ENCODE peak calls at places on chromosomes 2 and 18, in five cellular contexts. E, V, H, Q and B are unnamed samples.

GRCh38 chr18:42025491-42025890 is 70.5 kb downstream of the PIK3C3 start:
- DNase-seq in H (no peak), E (no peak), V (no peak), Q (no peak), B (no peak)

GRCh38 chr2:120762341-120763061 is 26.8 kb downstream of the GLI2 start:
- DNase-seq in Q (no peak), E (no peak), H (no peak), V (no peak), B (no peak)

GRCh38 chr2:136005462-136006205 is 20.2 kb upstream of the DARS1 start:
- DNase-seq in V (no peak), E (no peak), Q (no peak), H (no peak), B (no peak)

GRCh38 chr2:147910990-147911473 is 66.2 kb downstream of the ACVR2A start:
- DNase-seq in Q (peak; percentile 64), H (peak; percentile 82), V (peak; percentile 36), E (peak; percentile 2), B (peak; percentile 82)

GRCh38 chr2:65026640-65027464 is 29.4 kb upstream of the CEP68 start:
- DNase-seq in E (no peak), Q (no peak), H (no peak), V (no peak), B (no peak)

GRCh38 chr2:2839393-2840096 is 508.5 kb upstream of the MYT1L start:
- DNase-seq in H (no peak), V (no peak), Q (no peak), E (no peak), B (no peak)

GRCh38 chr2:122186761-122187222 is 431.3 kb downstream of the TSN start:
- DNase-seq in Q (no peak), E (no peak), V (no peak), H (no peak), B (no peak)

GRCh38 chr2:26945991-26946750 is 24.3 kb upstream of the MAPRE3 start:
- DNase-seq in E (no peak), V (no peak), Q (no peak), H (no peak), B (no peak)

GRCh38 chr2:217166241-217166640 is 306.4 kb upstream of the TNP1 start:
- DNase-seq in H (peak; percentile 67), E (no peak), V (peak; percentile 16), Q (peak; percentile 1), B (peak; percentile 61)

GRCh38 chr2:107776333-107776732 is 50.4 kb upstream of the RGPD4 start:
- DNase-seq in Q (no peak), E (no peak), V (peak; percentile 17), H (no peak), B (no peak)

GRCh38 chr18:24553886-24554285 is 93.4 kb downstream of the HRH4 start:
- DNase-seq in V (no peak), E (no peak), H (no peak), Q (no peak), B (no peak)

GRCh38 chr18:13339653-13340052 is 121.1 kb downstream of the LDLRAD4 start:
- DNase-seq in H (no peak), Q (no peak), V (no peak), E (no peak), B (no peak)

GRCh38 chr2:115908731-115909130 is 1466.3 kb downstream of the DPP10 start:
- DNase-seq in Q (no peak), H (no peak), E (no peak), V (no peak), B (no peak)

GRCh38 chr2:231673348-231673770 is 35.0 kb upstream of the PTMA start:
- DNase-seq in V (no peak), H (peak; percentile 76), E (no peak), Q (no peak), B (peak; percentile 80)

GRCh38 chr2:221635949-221636348 is 63.8 kb upstream of the EPHA4 start:
- DNase-seq in H (peak; percentile 23), Q (no peak), E (no peak), V (peak; percentile 6), B (peak; percentile 56)

GRCh38 chr2:54166121-54166773 is 50.8 kb downstream of the ACYP2 start:
- DNase-seq in E (no peak), V (no peak), Q (no peak), H (no peak), B (no peak)

GRCh38 chr2:96538487-96539214 is 2.1 kb downstream of the ARID5A start:
- DNase-seq in E (peak; percentile 89), Q (peak; percentile 65), H (peak; percentile 63), V (no peak), B (no peak)

GRCh38 chr2:15120578-15120977 is 440.6 kb downstream of the NBAS start:
- DNase-seq in E (no peak), Q (no peak), V (no peak), H (no peak), B (no peak)